ENCODE peak calls at places on chromosomes 5 and 9, in six cellular contexts. F is brain microvascular endothelial cell, B is lower lobe of right lung, T is Peyer's patch, A is heart right ventricle, J is ovary. N is an unnamed sample.
A peak's percentile ranks its signal among the peaks of the same experiment; 100 is the strongest.

GRCh38 chr5:12951846-12952245 is 992.6 kb downstream of the DNAH5 start:
- DNase-seq in F (no peak), B (no peak), T (no peak), A (no peak), J (no peak), N (no peak)

GRCh38 chr5:122615832-122616231 is 159.0 kb upstream of the SNX2 start:
- DNase-seq in F (no peak), B (no peak), T (no peak), A (no peak), J (no peak), N (no peak)

GRCh38 chr5:77144837-77145139 is 57.7 kb upstream of the ZBED3 start:
- DNase-seq in F (no peak), B (no peak), T (no peak), A (no peak), J (no peak), N (no peak)

GRCh38 chr9:121282309-121283071 is 14.5 kb downstream of the GSN start:
- DNase-seq in F (no peak), B (peak; percentile 79), T (no peak), A (peak; percentile 80), J (peak; percentile 70), N (no peak)

GRCh38 chr5:173786296-173787187 is 101.6 kb upstream of the CPEB4 start:
- DNase-seq in F (no peak), B (no peak), T (no peak), A (no peak), J (no peak), N (no peak)

GRCh38 chr5:19492861-19493260 is 495.1 kb downstream of the CDH18 start:
- DNase-seq in F (no peak), B (no peak), T (no peak), A (no peak), J (no peak), N (no peak)

GRCh38 chr5:37519807-37520206 is 140.7 kb downstream of the WDR70 start:
- DNase-seq in F (no peak), B (no peak), T (no peak), A (no peak), J (no peak), N (no peak)

GRCh38 chr5:87733918-87734317 is 321.2 kb upstream of the CCNH start:
- DNase-seq in F (no peak), B (no peak), T (no peak), A (no peak), J (no peak), N (no peak)

GRCh38 chr9:124099860-124100259 is 88.3 kb downstream of the LHX2 start:
- DNase-seq in F (no peak), B (no peak), T (no peak), A (no peak), J (no peak), N (no peak)

GRCh38 chr9:78316151-78316892 is 19.4 kb downstream of the PSAT1 start:
- DNase-seq in F (no peak), B (no peak), T (no peak), A (no peak), J (no peak), N (no peak)

GRCh38 chr5:77309140-77309539 is 98.7 kb downstream of the PDE8B start:
- DNase-seq in F (no peak), B (no peak), T (no peak), A (no peak), J (no peak), N (no peak)

GRCh38 chr9:93908591-93909241 is 46.4 kb downstream of the BARX1 start:
- DNase-seq in F (no peak), B (peak; percentile 15), T (no peak), A (no peak), J (no peak), N (peak; percentile 16)

GRCh38 chr9:6557883-6558282 is 87.6 kb downstream of the GLDC start:
- DNase-seq in F (no peak), B (no peak), T (no peak), A (peak; percentile 14), J (no peak), N (no peak)

GRCh38 chr9:214488-215448 is at the start of gene DOCK8:
- DNase-seq in F (no peak), B (peak; percentile 92), T (peak; percentile 72), A (no peak), J (no peak), N (peak; percentile 59)

GRCh38 chr5:67577424-67577823 is 380.8 kb upstream of the CD180 start:
- DNase-seq in F (no peak), B (no peak), T (no peak), A (no peak), J (no peak), N (no peak)

GRCh38 chr5:5453131-5453530 is 30.7 kb downstream of the ICE1 start:
- DNase-seq in F (no peak), B (no peak), T (no peak), A (no peak), J (no peak), N (no peak)
- H3K36me3 ChIP-seq in F (peaks cover 40% of the 10 kb centered on the region), B (peaks cover 100% of the 10 kb centered on the region), T (no peaks in the 10 kb centered on the region), A (peaks cover 100% of the 10 kb centered on the region), J (no peaks in the 10 kb centered on the region), N (peaks cover 63% of the 10 kb centered on the region)

DNA sequence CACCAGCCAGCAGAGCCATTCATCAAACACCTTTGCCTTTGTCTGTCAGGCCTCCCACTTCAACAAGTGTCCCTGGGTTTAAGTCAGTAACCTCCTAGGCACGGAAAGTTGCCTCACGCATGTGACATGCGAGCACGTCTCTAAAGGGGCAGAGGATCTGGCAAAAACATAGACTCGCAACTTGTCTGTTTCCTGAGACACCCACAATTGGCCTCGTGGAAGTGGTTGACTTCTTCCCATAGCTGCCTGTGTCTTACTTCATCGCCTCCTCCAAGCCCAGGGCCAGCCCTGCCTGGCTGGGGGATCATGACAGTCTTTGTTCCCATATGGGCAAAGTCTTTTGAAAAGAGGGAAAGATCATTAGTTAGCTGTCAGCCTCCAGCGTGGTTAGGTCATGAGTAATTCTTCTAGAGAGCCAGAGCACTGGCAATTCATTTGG is 35.5 kb upstream of the GLRX start:
- DNase-seq in F (peak; percentile 66), B (no peak), T (no peak), A (peak; percentile 38), J (peak; percentile 56), N (no peak)
- H3K4me3 ChIP-seq in F (no peak overlapping the region), B (no peak overlapping the region), T (no peak overlapping the region), A (no peak overlapping the region), J (no peak overlapping the region), N (no peak overlapping the region)

GRCh38 chr9:137451976-137452760 is 7.0 kb downstream of the NSMF start:
- DNase-seq in F (no peak), B (peak; percentile 48), T (no peak), A (no peak), J (peak; percentile 12), N (peak; percentile 33)
- H3K36me3 ChIP-seq in F (peaks cover 36% of the 10 kb centered on the region), B (no peaks in the 10 kb centered on the region), T (no peaks in the 10 kb centered on the region), A (peaks cover 41% of the 10 kb centered on the region), J (no peaks in the 10 kb centered on the region), N (peaks cover 22% of the 10 kb centered on the region)

DNA sequence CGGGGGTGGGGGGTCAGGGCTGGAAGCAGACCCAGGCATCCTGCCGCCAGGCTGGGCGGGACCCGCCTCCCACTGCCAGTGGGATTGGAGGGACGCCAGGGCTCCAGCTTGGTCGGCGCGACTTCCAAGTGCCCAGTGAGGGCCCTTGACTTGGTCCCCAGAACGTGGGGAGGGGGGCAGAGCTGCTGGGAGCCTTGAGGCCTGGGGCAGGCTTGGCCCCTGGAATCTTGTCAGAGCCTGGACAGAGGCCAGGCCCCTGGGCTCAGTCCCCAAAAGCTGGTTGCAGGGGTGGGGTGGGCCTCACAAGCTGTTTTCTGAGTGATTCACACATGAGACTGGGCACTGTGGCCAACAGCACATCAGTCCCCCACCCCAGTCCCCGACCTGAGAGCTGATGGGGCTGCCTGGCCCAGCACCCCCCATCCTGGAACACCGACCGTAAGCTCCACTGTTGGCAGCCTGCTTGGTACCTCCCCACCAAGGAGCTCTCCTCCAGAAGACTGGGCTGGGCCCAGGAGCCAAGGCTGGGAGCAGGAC is 528 bp downstream of the CLIC3 start:
- DNase-seq in F (no peak), B (peak; percentile 90), T (no peak), A (peak; percentile 54), J (no peak), N (no peak)
- H3K4me3 ChIP-seq in F (peak overlapping the region; percentile 6), B (peak overlapping the region; percentile 55), T (no peak overlapping the region), A (peak overlapping the region; percentile 29), J (no peak overlapping the region), N (peak overlapping the region; percentile 35)